ENCODE peak calls at places on chromosome 1, in seven cellular contexts. One of them, this sample, is unnamed.

GRCh38 chr1:196678510-196678884 is 26.7 kb downstream of the CFH start:
- DNase-seq in brain microvascular endothelial cell: peak
- DNase-seq in mammary epithelial cell: peak
- DNase-seq in HCT116: no peak
- DNase-seq in fibroblast of lung: peak
- DNase-seq in activated B cell treated with CpG ODN at 0.5 μM for 24 hours: no peak
- DNase-seq in AG09319: peak
- DNase-seq in this sample: no peak

GRCh38 chr1:53641481-53642214 is 97.3 kb downstream of the GLIS1 start:
- DNase-seq in mammary epithelial cell: no peak
- DNase-seq in HCT116: no peak
- DNase-seq in brain microvascular endothelial cell: no peak
- DNase-seq in fibroblast of lung: no peak
- DNase-seq in AG09319: no peak
- DNase-seq in activated B cell treated with CpG ODN at 0.5 μM for 24 hours: no peak
- DNase-seq in this sample: peak

GRCh38 chr1:89735449-89735848 is 85.4 kb upstream of the LRRC8D start:
- DNase-seq in activated B cell treated with CpG ODN at 0.5 μM for 24 hours: no peak
- DNase-seq in fibroblast of lung: no peak
- DNase-seq in AG09319: no peak
- DNase-seq in HCT116: no peak
- DNase-seq in brain microvascular endothelial cell: no peak
- DNase-seq in mammary epithelial cell: no peak
- DNase-seq in this sample: no peak

GRCh38 chr1:54581621-54582035 is 33.6 kb downstream of the ACOT11 start:
- DNase-seq in AG09319: peak
- DNase-seq in brain microvascular endothelial cell: peak
- DNase-seq in activated B cell treated with CpG ODN at 0.5 μM for 24 hours: no peak
- DNase-seq in mammary epithelial cell: peak
- DNase-seq in fibroblast of lung: peak
- DNase-seq in HCT116: peak
- DNase-seq in this sample: no peak

GRCh38 chr1:114260805-114261488 is 107.3 kb upstream of the SYT6 start:
- DNase-seq in activated B cell treated with CpG ODN at 0.5 μM for 24 hours: no peak
- DNase-seq in HCT116: no peak
- DNase-seq in fibroblast of lung: no peak
- DNase-seq in brain microvascular endothelial cell: no peak
- DNase-seq in AG09319: no peak
- DNase-seq in mammary epithelial cell: no peak
- DNase-seq in this sample: no peak

GRCh38 chr1:174682419-174683008 is 234.8 kb downstream of the GPR52 start:
- DNase-seq in HCT116: no peak
- DNase-seq in fibroblast of lung: peak
- DNase-seq in activated B cell treated with CpG ODN at 0.5 μM for 24 hours: no peak
- DNase-seq in mammary epithelial cell: no peak
- DNase-seq in brain microvascular endothelial cell: peak
- DNase-seq in AG09319: peak
- DNase-seq in this sample: no peak

GRCh38 chr1:24963099-24963872 is 33.2 kb upstream of the RUNX3 start:
- DNase-seq in fibroblast of lung: no peak
- DNase-seq in mammary epithelial cell: no peak
- DNase-seq in activated B cell treated with CpG ODN at 0.5 μM for 24 hours: no peak
- DNase-seq in AG09319: no peak
- DNase-seq in brain microvascular endothelial cell: no peak
- DNase-seq in HCT116: no peak
- DNase-seq in this sample: no peak

GRCh38 chr1:2835650-2836159 is 34.2 kb upstream of the TTC34 start:
- DNase-seq in brain microvascular endothelial cell: no peak
- DNase-seq in activated B cell treated with CpG ODN at 0.5 μM for 24 hours: no peak
- DNase-seq in mammary epithelial cell: no peak
- DNase-seq in AG09319: no peak
- DNase-seq in fibroblast of lung: no peak
- DNase-seq in HCT116: no peak
- DNase-seq in this sample: no peak

GRCh38 chr1:211589782-211590721 is 11.1 kb upstream of the SLC30A1 start:
- DNase-seq in AG09319: no peak
- DNase-seq in activated B cell treated with CpG ODN at 0.5 μM for 24 hours: no peak
- DNase-seq in HCT116: no peak
- DNase-seq in brain microvascular endothelial cell: peak
- DNase-seq in mammary epithelial cell: peak
- DNase-seq in fibroblast of lung: peak
- DNase-seq in this sample: no peak

GRCh38 chr1:199646761-199647160 is 380.7 kb upstream of the NR5A2 start:
- DNase-seq in mammary epithelial cell: no peak
- DNase-seq in AG09319: no peak
- DNase-seq in HCT116: no peak
- DNase-seq in brain microvascular endothelial cell: no peak
- DNase-seq in activated B cell treated with CpG ODN at 0.5 μM for 24 hours: no peak
- DNase-seq in fibroblast of lung: no peak
- DNase-seq in this sample: no peak

GRCh38 chr1:209375681-209376360 is 207.7 kb upstream of the CAMK1G start:
- DNase-seq in HCT116: no peak
- DNase-seq in brain microvascular endothelial cell: peak
- DNase-seq in activated B cell treated with CpG ODN at 0.5 μM for 24 hours: no peak
- DNase-seq in AG09319: no peak
- DNase-seq in mammary epithelial cell: peak
- DNase-seq in fibroblast of lung: peak
- DNase-seq in this sample: no peak

GRCh38 chr1:7847599-7847998 is 5.3 kb downstream of the UTS2 start:
- DNase-seq in AG09319: peak
- DNase-seq in fibroblast of lung: peak
- DNase-seq in brain microvascular endothelial cell: peak
- DNase-seq in activated B cell treated with CpG ODN at 0.5 μM for 24 hours: no peak
- DNase-seq in HCT116: no peak
- DNase-seq in mammary epithelial cell: peak
- DNase-seq in this sample: no peak

GRCh38 chr1:10068605-10069294 is 36.0 kb downstream of the UBE4B start:
- DNase-seq in fibroblast of lung: peak
- DNase-seq in HCT116: no peak
- DNase-seq in brain microvascular endothelial cell: no peak
- DNase-seq in activated B cell treated with CpG ODN at 0.5 μM for 24 hours: no peak
- DNase-seq in mammary epithelial cell: peak
- DNase-seq in AG09319: no peak
- DNase-seq in this sample: no peak

GRCh38 chr1:234848972-234849641 is 239.1 kb upstream of the IRF2BP2 start:
- DNase-seq in brain microvascular endothelial cell: peak
- DNase-seq in activated B cell treated with CpG ODN at 0.5 μM for 24 hours: no peak
- DNase-seq in fibroblast of lung: peak
- DNase-seq in HCT116: no peak
- DNase-seq in mammary epithelial cell: peak
- DNase-seq in AG09319: no peak
- DNase-seq in this sample: no peak

GRCh38 chr1:110765640-110766335 is 91.0 kb upstream of the KCNA3 start:
- DNase-seq in mammary epithelial cell: peak
- DNase-seq in HCT116: peak
- DNase-seq in fibroblast of lung: peak
- DNase-seq in AG09319: peak
- DNase-seq in brain microvascular endothelial cell: peak
- DNase-seq in activated B cell treated with CpG ODN at 0.5 μM for 24 hours: no peak
- DNase-seq in this sample: no peak

GRCh38 chr1:151977662-151978230 is 15.9 kb downstream of the S100A10 start:
- DNase-seq in fibroblast of lung: no peak
- DNase-seq in mammary epithelial cell: no peak
- DNase-seq in brain microvascular endothelial cell: no peak
- DNase-seq in activated B cell treated with CpG ODN at 0.5 μM for 24 hours: no peak
- DNase-seq in AG09319: no peak
- DNase-seq in HCT116: no peak
- DNase-seq in this sample: no peak

GRCh38 chr1:151978910-151979309 is 14.7 kb downstream of the S100A10 start:
- DNase-seq in AG09319: no peak
- DNase-seq in fibroblast of lung: no peak
- DNase-seq in activated B cell treated with CpG ODN at 0.5 μM for 24 hours: no peak
- DNase-seq in mammary epithelial cell: no peak
- DNase-seq in HCT116: no peak
- DNase-seq in brain microvascular endothelial cell: no peak
- DNase-seq in this sample: no peak

GRCh38 chr1:151975311-151976014 is 18.2 kb downstream of the S100A10 start:
- DNase-seq in activated B cell treated with CpG ODN at 0.5 μM for 24 hours: no peak
- DNase-seq in HCT116: no peak
- DNase-seq in fibroblast of lung: no peak
- DNase-seq in mammary epithelial cell: no peak
- DNase-seq in brain microvascular endothelial cell: no peak
- DNase-seq in AG09319: no peak
- DNase-seq in this sample: no peak

GRCh38 chr1:151976015-151976343 is 17.7 kb downstream of the S100A10 start:
- DNase-seq in mammary epithelial cell: no peak
- DNase-seq in AG09319: no peak
- DNase-seq in fibroblast of lung: no peak
- DNase-seq in activated B cell treated with CpG ODN at 0.5 μM for 24 hours: no peak
- DNase-seq in HCT116: no peak
- DNase-seq in brain microvascular endothelial cell: no peak
- DNase-seq in this sample: no peak

DNA sequence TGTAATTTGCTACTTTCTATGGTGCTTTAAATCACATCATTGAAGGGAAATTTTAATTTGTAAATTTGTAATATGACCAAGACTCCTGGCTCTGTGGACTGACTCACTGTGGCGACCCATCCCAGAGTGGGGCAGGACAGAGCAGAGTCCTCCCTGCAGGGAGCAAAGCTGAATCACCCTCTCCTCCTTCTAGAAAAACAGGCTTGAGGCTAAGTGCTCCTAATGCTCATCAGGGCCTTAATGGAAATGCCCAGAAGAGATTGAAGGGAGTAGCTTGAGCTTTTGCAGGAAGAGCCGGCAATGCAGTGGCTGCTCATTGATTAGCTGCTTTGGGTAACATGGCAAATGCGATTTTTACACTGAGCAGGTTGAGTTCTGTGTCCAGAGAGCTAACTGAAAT is 16.8 kb downstream of the S100A10 start:
- DNase-seq in AG09319: no peak
- DNase-seq in brain microvascular endothelial cell: peak
- DNase-seq in fibroblast of lung: peak
- DNase-seq in activated B cell treated with CpG ODN at 0.5 μM for 24 hours: no peak
- DNase-seq in mammary epithelial cell: peak
- DNase-seq in HCT116: no peak
- DNase-seq in this sample: no peak
- TF ChIP-seq CTCF in AG09319: no peak
- TF ChIP-seq CTCF in brain microvascular endothelial cell: no peak
- TF ChIP-seq CTCF in fibroblast of lung: no peak
- TF ChIP-seq CTCF in activated B cell treated with CpG ODN at 0.5 μM for 24 hours: no peak
- TF ChIP-seq CTCF in mammary epithelial cell: no peak
- TF ChIP-seq CTCF in HCT116: no peak
- TF ChIP-seq CTCF in this sample: no peak

GRCh38 chr1:214583824-214584554 is 19.0 kb upstream of the CENPF start:
- DNase-seq in HCT116: no peak
- DNase-seq in AG09319: no peak
- DNase-seq in brain microvascular endothelial cell: no peak
- DNase-seq in fibroblast of lung: no peak
- DNase-seq in mammary epithelial cell: no peak
- DNase-seq in activated B cell treated with CpG ODN at 0.5 μM for 24 hours: no peak
- DNase-seq in this sample: no peak

GRCh38 chr1:214581785-214582184 is 21.2 kb upstream of the CENPF start:
- DNase-seq in brain microvascular endothelial cell: peak
- DNase-seq in HCT116: peak
- DNase-seq in AG09319: no peak
- DNase-seq in activated B cell treated with CpG ODN at 0.5 μM for 24 hours: no peak
- DNase-seq in mammary epithelial cell: peak
- DNase-seq in fibroblast of lung: peak
- DNase-seq in this sample: no peak

GRCh38 chr1:214582289-214582891 is 20.6 kb upstream of the CENPF start:
- DNase-seq in brain microvascular endothelial cell: no peak
- DNase-seq in AG09319: no peak
- DNase-seq in HCT116: no peak
- DNase-seq in activated B cell treated with CpG ODN at 0.5 μM for 24 hours: no peak
- DNase-seq in mammary epithelial cell: no peak
- DNase-seq in fibroblast of lung: no peak
- DNase-seq in this sample: no peak

GRCh38 chr1:214584805-214585766 is 17.9 kb upstream of the CENPF start:
- DNase-seq in fibroblast of lung: peak
- DNase-seq in activated B cell treated with CpG ODN at 0.5 μM for 24 hours: no peak
- DNase-seq in HCT116: peak
- DNase-seq in brain microvascular endothelial cell: no peak
- DNase-seq in AG09319: no peak
- DNase-seq in mammary epithelial cell: peak
- DNase-seq in this sample: no peak

GRCh38 chr1:214583113-214583512 is 19.9 kb upstream of the CENPF start:
- DNase-seq in fibroblast of lung: no peak
- DNase-seq in activated B cell treated with CpG ODN at 0.5 μM for 24 hours: no peak
- DNase-seq in HCT116: no peak
- DNase-seq in AG09319: no peak
- DNase-seq in mammary epithelial cell: no peak
- DNase-seq in brain microvascular endothelial cell: no peak
- DNase-seq in this sample: no peak
- TF ChIP-seq CTCF in fibroblast of lung: no peak
- TF ChIP-seq CTCF in activated B cell treated with CpG ODN at 0.5 μM for 24 hours: no peak
- TF ChIP-seq CTCF in HCT116: no peak
- TF ChIP-seq CTCF in AG09319: no peak
- TF ChIP-seq CTCF in mammary epithelial cell: no peak
- TF ChIP-seq CTCF in brain microvascular endothelial cell: no peak
- TF ChIP-seq CTCF in this sample: no peak

GRCh38 chr1:178096421-178096820 is 2.5 kb downstream of the RASAL2 start:
- DNase-seq in activated B cell treated with CpG ODN at 0.5 μM for 24 hours: no peak
- DNase-seq in brain microvascular endothelial cell: no peak
- DNase-seq in mammary epithelial cell: no peak
- DNase-seq in fibroblast of lung: peak
- DNase-seq in HCT116: no peak
- DNase-seq in AG09319: no peak
- DNase-seq in this sample: no peak
- TF ChIP-seq CTCF in activated B cell treated with CpG ODN at 0.5 μM for 24 hours: no peak
- TF ChIP-seq CTCF in brain microvascular endothelial cell: no peak
- TF ChIP-seq CTCF in mammary epithelial cell: no peak
- TF ChIP-seq CTCF in fibroblast of lung: no peak
- TF ChIP-seq CTCF in HCT116: no peak
- TF ChIP-seq CTCF in AG09319: no peak
- TF ChIP-seq CTCF in this sample: no peak

GRCh38 chr1:62852253-62852652 is 68.3 kb downstream of the ATG4C start:
- DNase-seq in mammary epithelial cell: no peak
- DNase-seq in fibroblast of lung: no peak
- DNase-seq in AG09319: no peak
- DNase-seq in brain microvascular endothelial cell: no peak
- DNase-seq in activated B cell treated with CpG ODN at 0.5 μM for 24 hours: no peak
- DNase-seq in HCT116: no peak
- DNase-seq in this sample: no peak

GRCh38 chr1:62849031-62849430 is 65.1 kb downstream of the ATG4C start:
- DNase-seq in fibroblast of lung: no peak
- DNase-seq in brain microvascular endothelial cell: no peak
- DNase-seq in activated B cell treated with CpG ODN at 0.5 μM for 24 hours: no peak
- DNase-seq in mammary epithelial cell: no peak
- DNase-seq in AG09319: no peak
- DNase-seq in HCT116: no peak
- DNase-seq in this sample: no peak
- TF ChIP-seq CTCF in fibroblast of lung: no peak
- TF ChIP-seq CTCF in brain microvascular endothelial cell: peak
- TF ChIP-seq CTCF in activated B cell treated with CpG ODN at 0.5 μM for 24 hours: no peak
- TF ChIP-seq CTCF in mammary epithelial cell: peak
- TF ChIP-seq CTCF in AG09319: no peak
- TF ChIP-seq CTCF in HCT116: peak
- TF ChIP-seq CTCF in this sample: peak

GRCh38 chr1:32786856-32787255 is 30.3 kb downstream of the YARS1 start:
- DNase-seq in fibroblast of lung: peak
- DNase-seq in brain microvascular endothelial cell: no peak
- DNase-seq in mammary epithelial cell: no peak
- DNase-seq in HCT116: no peak
- DNase-seq in AG09319: no peak
- DNase-seq in activated B cell treated with CpG ODN at 0.5 μM for 24 hours: no peak
- DNase-seq in this sample: no peak
- TF ChIP-seq CTCF in fibroblast of lung: peak
- TF ChIP-seq CTCF in brain microvascular endothelial cell: peak
- TF ChIP-seq CTCF in mammary epithelial cell: peak
- TF ChIP-seq CTCF in HCT116: peak
- TF ChIP-seq CTCF in AG09319: peak
- TF ChIP-seq CTCF in activated B cell treated with CpG ODN at 0.5 μM for 24 hours: no peak
- TF ChIP-seq CTCF in this sample: peak